ENCODE peak calls at places on chromosomes 2 and 18, in four cellular contexts. One of them, this sample, is unnamed.
A peak's percentile ranks its signal among the peaks of the same experiment; 100 is the strongest.

GRCh38 chr2:158716091-158716815 is 78.9 kb upstream of the DAPL1 start:
- DNase-seq in K562: no peak
- DNase-seq in A549: no peak
- DNase-seq in GM12878: no peak
- DNase-seq in this sample: no peak

GRCh38 chr2:117940436-117940835 is 73.4 kb downstream of the CCDC93 start:
- DNase-seq in K562: no peak
- DNase-seq in A549: no peak
- DNase-seq in GM12878: no peak
- DNase-seq in this sample: no peak

GRCh38 chr2:148680462-148680861 is 35.9 kb downstream of the EPC2 start:
- DNase-seq in K562: no peak
- DNase-seq in A549: no peak
- DNase-seq in GM12878: no peak
- DNase-seq in this sample: peak; percentile 41

GRCh38 chr2:189163889-189164288 is 15.7 kb downstream of the COL5A2 start:
- DNase-seq in K562: no peak
- DNase-seq in A549: no peak
- DNase-seq in GM12878: no peak
- DNase-seq in this sample: peak; percentile 85

GRCh38 chr2:140929866-140930265 is 1201.0 kb downstream of the LRP1B start:
- DNase-seq in K562: no peak
- DNase-seq in A549: no peak
- DNase-seq in GM12878: no peak
- DNase-seq in this sample: no peak

GRCh38 chr2:197498937-197499593 is 575 bp downstream of the HSPD1 start:
- DNase-seq in K562: peak; percentile 44
- DNase-seq in A549: no peak
- DNase-seq in GM12878: no peak
- DNase-seq in this sample: peak; percentile 42

GRCh38 chr2:133241231-133241575 is 327.1 kb downstream of the NCKAP5 start:
- DNase-seq in K562: no peak
- DNase-seq in A549: no peak
- DNase-seq in GM12878: no peak
- DNase-seq in this sample: peak; percentile 91

GRCh38 chr2:237404413-237404812 is 9.6 kb downstream of the COL6A3 start:
- DNase-seq in K562: no peak
- DNase-seq in A549: no peak
- DNase-seq in GM12878: no peak
- DNase-seq in this sample: no peak

GRCh38 chr2:10306901-10307463 is 4.3 kb downstream of the HPCAL1 start:
- DNase-seq in K562: no peak
- DNase-seq in A549: no peak
- DNase-seq in GM12878: no peak
- DNase-seq in this sample: no peak

DNA sequence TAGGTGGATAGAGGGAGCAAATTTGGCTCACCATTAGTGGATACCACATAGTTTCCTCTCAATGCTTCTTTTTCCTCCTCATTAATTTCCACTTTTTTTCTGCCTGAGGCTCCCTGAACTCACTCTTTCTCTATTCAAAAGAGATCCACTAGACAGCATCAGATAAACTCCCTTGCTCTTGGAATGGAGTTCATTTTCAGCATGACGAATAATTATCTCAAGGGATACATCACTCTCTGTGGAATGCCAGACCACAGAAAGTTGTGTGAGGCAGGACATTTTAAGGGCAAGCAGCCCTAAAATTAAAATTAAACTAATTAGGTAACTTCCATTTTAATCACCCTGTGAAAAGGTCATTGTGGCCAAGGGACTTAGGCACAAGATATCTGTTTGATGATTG is 1920.1 kb upstream of the CELF4 start:
- DNase-seq in K562: no peak
- DNase-seq in A549: no peak
- DNase-seq in GM12878: no peak
- DNase-seq in this sample: peak; percentile 9
- TF ChIP-seq ELK1 in K562: no peak
- TF ChIP-seq ELK1 in A549: no peak
- TF ChIP-seq ELK1 in GM12878: no peak
- TF ChIP-seq ELK1 in this sample: no peak

GRCh38 chr2:239636808-239637207 is 236.0 kb upstream of the HDAC4 start:
- DNase-seq in K562: no peak
- DNase-seq in A549: no peak
- DNase-seq in GM12878: no peak
- DNase-seq in this sample: no peak
- TF ChIP-seq ELK1 in K562: no peak
- TF ChIP-seq ELK1 in A549: no peak
- TF ChIP-seq ELK1 in GM12878: no peak
- TF ChIP-seq ELK1 in this sample: no peak

GRCh38 chr18:57737661-57738060 is 65.5 kb downstream of the ATP8B1 start:
- DNase-seq in K562: no peak
- DNase-seq in A549: peak; percentile 60
- DNase-seq in GM12878: no peak
- DNase-seq in this sample: peak; percentile 99

GRCh38 chr18:57744211-57744694 is 58.9 kb downstream of the ATP8B1 start:
- DNase-seq in K562: no peak
- DNase-seq in A549: no peak
- DNase-seq in GM12878: no peak
- DNase-seq in this sample: peak; percentile 71

GRCh38 chr18:57738078-57738477 is 65.0 kb downstream of the ATP8B1 start:
- DNase-seq in K562: no peak
- DNase-seq in A549: no peak
- DNase-seq in GM12878: no peak
- DNase-seq in this sample: no peak

GRCh38 chr18:57743008-57743407 is 60.1 kb downstream of the ATP8B1 start:
- DNase-seq in K562: no peak
- DNase-seq in A549: no peak
- DNase-seq in GM12878: no peak
- DNase-seq in this sample: peak; percentile 81

GRCh38 chr18:57741273-57741672 is 61.8 kb downstream of the ATP8B1 start:
- DNase-seq in K562: no peak
- DNase-seq in A549: no peak
- DNase-seq in GM12878: no peak
- DNase-seq in this sample: peak; percentile 61
- TF ChIP-seq ELK1 in K562: no peak
- TF ChIP-seq ELK1 in A549: no peak
- TF ChIP-seq ELK1 in GM12878: no peak
- TF ChIP-seq ELK1 in this sample: no peak

DNA sequence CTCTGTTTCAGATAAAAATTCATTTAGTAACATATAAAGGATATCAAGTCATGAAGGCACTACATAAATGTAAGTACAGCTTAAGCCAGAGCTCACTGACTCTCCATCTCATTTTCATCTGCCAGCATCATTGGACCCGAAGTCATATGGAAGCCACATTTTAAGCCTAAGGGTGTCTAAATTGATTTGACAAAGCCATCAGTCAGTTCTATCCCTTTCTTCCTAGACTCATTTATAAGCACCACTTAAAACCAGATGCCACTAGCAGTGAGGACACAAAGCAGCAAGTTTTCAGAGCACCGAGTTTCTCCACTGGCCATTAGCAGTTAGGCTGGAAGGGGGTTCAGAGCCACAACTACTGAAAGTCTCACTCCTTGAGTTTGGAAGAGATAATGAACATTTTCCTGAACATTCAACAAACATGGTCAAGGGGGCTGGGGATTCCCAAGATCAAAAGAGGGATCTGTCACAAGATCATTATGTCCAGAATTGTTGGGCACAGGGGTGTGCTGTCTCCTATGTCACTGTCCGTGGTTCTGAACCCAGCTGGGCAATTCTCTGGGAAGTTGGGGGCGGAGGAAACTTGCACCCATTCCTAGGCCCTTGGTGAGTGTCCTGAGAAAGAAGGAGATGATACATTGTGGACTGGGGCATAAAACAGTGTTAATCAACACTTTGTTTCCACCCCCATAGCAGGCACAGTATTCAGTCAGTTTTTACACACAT is 158.5 kb upstream of the LMAN1 start:
- DNase-seq in K562: no peak
- DNase-seq in A549: no peak
- DNase-seq in GM12878: no peak
- DNase-seq in this sample: peak; percentile 33
- TF ChIP-seq ELK1 in K562: no peak
- TF ChIP-seq ELK1 in A549: no peak
- TF ChIP-seq ELK1 in GM12878: no peak
- TF ChIP-seq ELK1 in this sample: no peak

DNA sequence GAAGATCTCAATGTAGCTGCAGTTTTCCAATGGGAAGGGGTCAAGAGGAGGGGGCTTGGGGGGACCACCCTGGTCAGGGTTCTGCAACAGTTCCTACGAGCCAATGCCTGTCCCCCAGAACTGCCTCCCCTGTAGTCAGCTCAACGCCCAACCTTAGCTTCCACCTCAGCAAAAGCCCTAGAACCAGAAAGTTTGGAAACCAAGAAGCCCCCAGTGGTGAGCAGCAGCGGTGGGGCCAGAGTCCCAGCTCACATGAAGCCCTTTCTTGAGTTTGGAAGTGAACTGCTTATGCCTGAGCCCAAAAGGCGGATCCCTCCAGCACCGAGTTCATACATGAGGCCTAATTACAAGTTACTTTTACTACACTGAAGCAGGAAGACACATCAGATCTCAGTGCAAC is 162.4 kb downstream of the HDAC4 start:
- DNase-seq in K562: no peak
- DNase-seq in A549: no peak
- DNase-seq in GM12878: no peak
- DNase-seq in this sample: no peak
- TF ChIP-seq ELK1 in K562: no peak
- TF ChIP-seq ELK1 in A549: no peak
- TF ChIP-seq ELK1 in GM12878: no peak
- TF ChIP-seq ELK1 in this sample: no peak

GRCh38 chr18:48997985-48998831 is 47.4 kb upstream of the SMAD7 start:
- DNase-seq in K562: peak; percentile 30
- DNase-seq in A549: peak; percentile 91
- DNase-seq in GM12878: no peak
- DNase-seq in this sample: peak; percentile 97
- TF ChIP-seq ELK1 in K562: no peak
- TF ChIP-seq ELK1 in A549: no peak
- TF ChIP-seq ELK1 in GM12878: no peak
- TF ChIP-seq ELK1 in this sample: no peak

GRCh38 chr2:28387082-28387960 is 5.3 kb upstream of the FOSL2 start:
- DNase-seq in K562: no peak
- DNase-seq in A549: no peak
- DNase-seq in GM12878: no peak
- DNase-seq in this sample: peak; percentile 37
- TF ChIP-seq ELK1 in K562: no peak
- TF ChIP-seq ELK1 in A549: no peak
- TF ChIP-seq ELK1 in GM12878: no peak
- TF ChIP-seq ELK1 in this sample: no peak

GRCh38 chr2:50786345-50786744 is 245.6 kb downstream of the NRXN1 start:
- DNase-seq in K562: no peak
- DNase-seq in A549: no peak
- DNase-seq in GM12878: no peak
- DNase-seq in this sample: no peak
- TF ChIP-seq ELK1 in K562: no peak
- TF ChIP-seq ELK1 in A549: no peak
- TF ChIP-seq ELK1 in GM12878: no peak
- TF ChIP-seq ELK1 in this sample: no peak

DNA sequence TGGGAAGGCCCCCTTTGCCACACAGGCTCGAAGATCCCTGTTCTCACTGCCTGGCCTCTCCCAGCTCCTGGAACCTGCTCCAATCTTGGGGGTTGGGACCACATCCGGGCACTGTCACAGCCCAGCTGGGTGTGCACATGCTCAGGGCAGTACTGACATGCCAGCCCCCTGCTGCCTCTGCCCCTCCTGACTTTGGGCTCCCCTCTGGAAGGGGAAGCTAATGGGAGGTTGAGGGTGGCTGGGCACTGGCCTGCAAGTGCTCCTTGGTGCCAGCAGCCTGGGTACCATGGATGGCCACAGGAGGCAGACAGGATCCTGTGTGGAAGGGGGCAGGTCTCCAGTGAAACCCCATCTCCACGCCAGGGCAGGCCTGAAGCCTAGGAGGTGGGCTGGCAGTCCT is 126.1 kb upstream of the NOL4 start:
- DNase-seq in K562: no peak
- DNase-seq in A549: no peak
- DNase-seq in GM12878: no peak
- DNase-seq in this sample: no peak
- TF ChIP-seq ELK1 in K562: no peak
- TF ChIP-seq ELK1 in A549: no peak
- TF ChIP-seq ELK1 in GM12878: no peak
- TF ChIP-seq ELK1 in this sample: no peak